ENCODE peak calls at places on chromosomes 3 and 15, in ten cellular contexts. I is CD8-positive, alpha-beta T cell; G is IMR-90; Y is WERI-Rb-1; V is kidney; K is lung; E is heart right ventricle; C is stomach; Z is AG10803; N is Peyer's patch. L is an unnamed sample.

GRCh38 chr3:188830955-188831354 is 340.8 kb upstream of the TPRG1 start:
- DNase-seq in I (no peak), G (no peak), Y (no peak), V (no peak), K (no peak), E (no peak), C (no peak), Z (no peak), N (no peak), L (no peak)

GRCh38 chr3:69855436-69856162 is 116.3 kb downstream of the MITF start:
- DNase-seq in I (no peak), G (peak), Y (no peak), V (no peak), K (no peak), E (no peak), C (no peak), Z (peak), N (no peak), L (no peak)

GRCh38 chr15:96585634-96586386 is 255.3 kb downstream of the NR2F2 start:
- DNase-seq in I (no peak), G (peak), Y (no peak), V (no peak), K (no peak), E (no peak), C (no peak), Z (peak), N (no peak), L (no peak)

GRCh38 chr3:141366285-141367037 is 1.8 kb upstream of the ZBTB38 start:
- DNase-seq in I (no peak), G (peak), Y (no peak), V (no peak), K (peak), E (peak), C (peak), Z (peak), N (no peak), L (no peak)

GRCh38 chr3:179067839-179068238 is 3.8 kb downstream of the ZMAT3 start:
- DNase-seq in I (no peak), G (no peak), Y (no peak), V (no peak), K (no peak), E (no peak), C (no peak), Z (no peak), N (no peak), L (no peak)

GRCh38 chr3:161386991-161387390 is 15.7 kb upstream of the SPTSSB start:
- DNase-seq in I (no peak), G (no peak), Y (no peak), V (no peak), K (no peak), E (no peak), C (no peak), Z (no peak), N (no peak), L (no peak)

GRCh38 chr3:188411750-188412149 is 257.8 kb downstream of the LPP start:
- DNase-seq in I (no peak), G (no peak), Y (no peak), V (no peak), K (no peak), E (no peak), C (no peak), Z (no peak), N (no peak), L (no peak)

GRCh38 chr3:25542571-25543039 is 114.5 kb downstream of the RARB start:
- DNase-seq in I (no peak), G (no peak), Y (no peak), V (no peak), K (no peak), E (no peak), C (no peak), Z (peak), N (no peak), L (no peak)

GRCh38 chr15:41284425-41285177 is 47.8 kb downstream of the OIP5 start:
- DNase-seq in I (no peak), G (no peak), Y (no peak), V (no peak), K (no peak), E (peak), C (no peak), Z (peak), N (peak), L (peak)

GRCh38 chr15:80309769-80310384 is 57.9 kb upstream of the CTXND1 start:
- DNase-seq in I (no peak), G (peak), Y (peak), V (no peak), K (no peak), E (no peak), C (no peak), Z (peak), N (no peak), L (no peak)

GRCh38 chr3:169822983-169823382 is 10.3 kb upstream of the LRRC34 start:
- DNase-seq in I (no peak), G (no peak), Y (no peak), V (no peak), K (no peak), E (no peak), C (no peak), Z (no peak), N (no peak), L (no peak)

DNA sequence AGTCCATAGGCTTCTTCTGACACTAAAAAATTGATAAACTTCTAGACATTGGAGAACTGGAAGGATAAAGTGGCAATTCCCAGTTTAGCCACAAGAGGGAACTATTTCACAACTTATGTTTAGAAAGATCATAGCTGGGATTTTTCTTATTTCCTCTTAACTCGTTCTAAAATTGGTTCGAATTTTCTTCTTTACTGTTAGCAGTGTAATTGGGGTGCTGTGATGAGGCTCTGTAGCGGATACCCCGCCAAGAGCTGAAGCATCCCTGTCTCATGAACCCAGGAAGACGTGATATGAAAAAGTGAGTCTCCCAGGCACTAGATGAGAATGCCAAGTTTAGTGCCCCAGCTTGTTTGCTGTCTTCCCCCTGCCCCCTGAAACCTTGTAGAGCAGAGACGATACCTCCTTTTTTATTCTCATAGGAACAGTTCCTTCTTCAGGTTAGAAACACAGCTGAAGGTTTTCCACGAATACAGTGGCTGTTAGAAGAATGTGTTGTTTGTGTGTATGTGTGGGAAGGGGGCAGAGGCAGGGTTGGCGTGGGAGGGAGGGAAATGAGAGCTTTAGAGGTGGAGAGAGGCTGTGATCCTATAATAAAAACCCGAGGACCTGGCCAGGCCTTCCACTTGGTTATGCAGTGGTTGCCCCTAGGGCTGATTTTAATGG is 85.2 kb downstream of the PDCD6IP start:
- DNase-seq in I (no peak), G (peak), Y (peak), V (no peak), K (no peak), E (peak), C (no peak), Z (peak), N (no peak), L (no peak)
- H3K4me3 ChIP-seq in I (no peak), G (no peak), Y (peak), V (peak), K (no peak), E (no peak), C (peak), Z (no peak), N (no peak), L (no peak)

GRCh38 chr3:133894334-133895207 is 1.1 kb downstream of the RAB6B start:
- DNase-seq in I (no peak), G (no peak), Y (no peak), V (peak), K (peak), E (peak), C (no peak), Z (no peak), N (no peak), L (peak)
- H3K4me3 ChIP-seq in I (no peak), G (peak), Y (peak), V (peak), K (no peak), E (peak), C (peak), Z (peak), N (peak), L (peak)

GRCh38 chr3:124701687-124702086 is 28.6 kb upstream of the UMPS start:
- DNase-seq in I (no peak), G (peak), Y (no peak), V (no peak), K (no peak), E (no peak), C (no peak), Z (peak), N (no peak), L (no peak)

GRCh38 chr3:124705552-124705951 is 24.7 kb upstream of the UMPS start:
- DNase-seq in I (no peak), G (no peak), Y (no peak), V (no peak), K (no peak), E (no peak), C (no peak), Z (no peak), N (no peak), L (no peak)

GRCh38 chr3:124699686-124700396 is 30.4 kb upstream of the UMPS start:
- DNase-seq in I (no peak), G (no peak), Y (no peak), V (no peak), K (no peak), E (peak), C (no peak), Z (no peak), N (peak), L (peak)

GRCh38 chr3:124700880-124701684 is 29.2 kb upstream of the UMPS start:
- DNase-seq in I (no peak), G (peak), Y (peak), V (no peak), K (no peak), E (no peak), C (no peak), Z (peak), N (peak), L (no peak)

GRCh38 chr3:124702950-124703349 is 27.3 kb upstream of the UMPS start:
- DNase-seq in I (no peak), G (no peak), Y (no peak), V (no peak), K (no peak), E (no peak), C (no peak), Z (no peak), N (no peak), L (no peak)
- H3K4me3 ChIP-seq in I (no peak), G (no peak), Y (no peak), V (no peak), K (no peak), E (no peak), C (no peak), Z (no peak), N (no peak), L (no peak)

GRCh38 chr15:22949074-22949547 is 31.1 kb downstream of the CYFIP1 start:
- DNase-seq in I (no peak), G (peak), Y (no peak), V (peak), K (no peak), E (peak), C (no peak), Z (peak), N (no peak), L (no peak)
- H3K4me3 ChIP-seq in I (peak), G (no peak), Y (no peak), V (peak), K (no peak), E (no peak), C (no peak), Z (peak), N (no peak), L (no peak)

GRCh38 chr15:78050851-78051250 is 26.7 kb downstream of the TBC1D2B start:
- DNase-seq in I (peak), G (no peak), Y (no peak), V (no peak), K (no peak), E (no peak), C (no peak), Z (peak), N (no peak), L (no peak)
- H3K4me3 ChIP-seq in I (no peak), G (no peak), Y (no peak), V (no peak), K (no peak), E (no peak), C (no peak), Z (no peak), N (no peak), L (no peak)

DNA sequence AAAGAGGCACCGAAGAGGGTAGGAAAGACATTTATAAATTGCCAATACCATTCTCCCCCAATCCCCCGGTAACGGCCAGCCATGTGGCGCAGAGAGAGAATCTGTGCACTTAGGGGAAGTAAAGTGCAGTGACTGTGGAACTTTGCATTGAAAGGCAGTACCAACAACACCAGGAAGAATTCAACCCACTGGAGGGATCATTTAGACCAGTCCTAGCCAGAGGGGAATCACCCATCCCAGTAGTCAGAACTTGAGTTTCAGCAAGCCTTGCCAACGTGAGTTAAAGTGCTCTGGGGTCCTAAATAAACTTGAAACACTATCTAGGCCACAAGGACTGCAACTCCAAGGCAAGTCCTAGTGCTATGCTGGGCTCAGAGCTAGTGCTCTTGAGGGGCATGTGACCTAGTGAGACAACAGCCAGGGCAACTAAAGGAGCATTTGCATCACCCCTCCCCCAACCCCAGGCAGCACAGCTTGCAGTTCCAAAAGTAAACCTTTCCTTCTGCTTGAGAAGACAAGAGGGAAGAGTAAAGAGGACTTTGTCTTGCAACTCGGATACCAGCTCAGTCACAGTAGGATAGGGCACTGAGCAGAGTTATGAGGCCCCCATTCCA is 15.0 kb downstream of the CEP70 start:
- DNase-seq in I (no peak), G (no peak), Y (no peak), V (no peak), K (no peak), E (no peak), C (no peak), Z (no peak), N (no peak), L (no peak)
- H3K4me3 ChIP-seq in I (no peak), G (no peak), Y (no peak), V (no peak), K (no peak), E (no peak), C (no peak), Z (no peak), N (no peak), L (no peak)

DNA sequence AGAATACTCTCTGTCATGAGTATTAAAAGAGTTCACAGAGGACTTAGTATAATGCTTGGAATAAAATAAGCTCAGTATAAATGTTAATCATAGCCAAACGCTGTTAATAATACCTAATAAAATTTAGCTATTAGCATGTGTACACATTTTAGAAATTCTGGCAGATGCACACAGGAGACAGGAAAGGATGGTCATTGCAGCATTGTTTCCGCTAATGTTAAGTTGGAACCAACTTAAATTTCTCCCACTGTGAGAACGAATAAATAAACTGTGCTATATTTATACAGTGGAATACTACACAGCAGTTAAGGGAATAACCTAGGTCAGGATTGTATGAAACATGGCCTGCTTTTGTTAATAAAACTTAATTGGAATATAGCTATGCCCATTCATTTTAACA is 370.4 kb upstream of the TGFBR2 start:
- DNase-seq in I (no peak), G (no peak), Y (no peak), V (no peak), K (no peak), E (no peak), C (no peak), Z (no peak), N (no peak), L (no peak)
- H3K4me3 ChIP-seq in I (no peak), G (no peak), Y (no peak), V (no peak), K (no peak), E (no peak), C (no peak), Z (no peak), N (no peak), L (no peak)

DNA sequence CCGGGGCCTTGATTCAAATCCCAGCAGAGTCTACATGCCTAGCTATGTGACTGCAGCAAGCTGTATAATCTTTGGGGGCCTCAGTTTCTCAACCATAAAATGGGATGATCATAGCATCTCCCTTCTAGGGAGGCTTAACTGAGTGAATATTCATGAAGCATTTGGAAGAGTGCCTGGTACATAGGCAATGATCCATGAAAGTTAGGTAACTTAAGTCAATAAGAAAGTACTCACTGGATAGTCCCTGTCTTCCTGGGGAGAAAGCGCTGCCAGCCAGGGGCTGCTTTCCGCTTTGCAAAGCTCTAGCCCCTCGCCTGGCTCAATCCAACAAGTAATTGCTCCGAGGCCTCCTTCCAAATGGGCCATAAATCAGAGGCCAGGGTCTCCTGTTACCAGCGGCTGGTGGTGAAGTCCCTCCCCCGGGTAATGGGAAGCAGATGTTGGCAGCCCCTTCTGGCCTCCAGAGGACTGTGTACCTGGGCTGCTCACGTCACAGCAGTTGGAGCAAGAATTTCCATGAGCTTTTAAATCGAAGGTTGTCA is 521.9 kb upstream of the PROK2 start:
- DNase-seq in I (no peak), G (peak), Y (peak), V (peak), K (no peak), E (no peak), C (no peak), Z (peak), N (no peak), L (peak)
- H3K4me3 ChIP-seq in I (no peak), G (no peak), Y (no peak), V (no peak), K (no peak), E (no peak), C (no peak), Z (no peak), N (no peak), L (no peak)

L was measured in pancreas.